ENCODE peak calls at places on chromosome 17, in four cellular contexts. One of them, this sample, is unnamed. For H3K36me3, the result is how much of the 10 kb centered on the place peaks cover.

GRCh38 chr17:2237521-2237921 is 66.1 kb downstream of the SMG6 start:
- DNase-seq in prostate gland: no peak
- DNase-seq in H1: no peak
- DNase-seq in transverse colon: no peak
- DNase-seq in this sample: no peak

GRCh38 chr17:34401165-34401564 is 38.1 kb upstream of the CCL1 start:
- DNase-seq in prostate gland: no peak
- DNase-seq in transverse colon: no peak
- DNase-seq in H1: no peak
- DNase-seq in this sample: no peak

GRCh38 chr17:69762766-69763165 is 312.3 kb upstream of the KCNJ16 start:
- DNase-seq in transverse colon: no peak
- DNase-seq in H1: no peak
- DNase-seq in prostate gland: no peak
- DNase-seq in this sample: no peak

GRCh38 chr17:46854515-46854914 is 3.1 kb downstream of the WNT9B start:
- DNase-seq in H1: no peak
- DNase-seq in transverse colon: no peak
- DNase-seq in prostate gland: no peak
- DNase-seq in this sample: no peak

GRCh38 chr17:12987120-12987519 is 30.7 kb downstream of the ELAC2 start:
- DNase-seq in transverse colon: no peak
- DNase-seq in H1: no peak
- DNase-seq in prostate gland: no peak
- DNase-seq in this sample: no peak

GRCh38 chr17:48544356-48545021 is 420 bp downstream of the HOXB2 start:
- DNase-seq in transverse colon: peak
- DNase-seq in H1: no peak
- DNase-seq in prostate gland: peak
- DNase-seq in this sample: no peak

GRCh38 chr17:82889496-82890338 is 49.9 kb upstream of the ZNF750 start:
- DNase-seq in prostate gland: peak
- DNase-seq in H1: no peak
- DNase-seq in transverse colon: peak
- DNase-seq in this sample: peak

GRCh38 chr17:65763786-65764185 is 202.3 kb upstream of the AXIN2 start:
- DNase-seq in H1: no peak
- DNase-seq in prostate gland: no peak
- DNase-seq in transverse colon: no peak
- DNase-seq in this sample: no peak

GRCh38 chr17:1580979-1581676 is 18.5 kb upstream of the PITPNA start:
- DNase-seq in H1: no peak
- DNase-seq in prostate gland: peak
- DNase-seq in transverse colon: peak
- DNase-seq in this sample: no peak

GRCh38 chr17:81858170-81858966 is 2.0 kb downstream of the P4HB start:
- DNase-seq in prostate gland: no peak
- DNase-seq in H1: no peak
- DNase-seq in transverse colon: no peak
- DNase-seq in this sample: no peak

GRCh38 chr17:31494259-31495048 is 103.0 kb downstream of the RAB11FIP4 start:
- DNase-seq in H1: no peak
- DNase-seq in transverse colon: peak
- DNase-seq in prostate gland: no peak
- DNase-seq in this sample: no peak

GRCh38 chr17:70138309-70138865 is 30.9 kb upstream of the KCNJ2 start:
- DNase-seq in prostate gland: no peak
- DNase-seq in H1: no peak
- DNase-seq in transverse colon: no peak
- DNase-seq in this sample: no peak

GRCh38 chr17:29557717-29558116 is 9.1 kb downstream of the ABHD15 start:
- DNase-seq in H1: no peak
- DNase-seq in transverse colon: no peak
- DNase-seq in prostate gland: no peak
- DNase-seq in this sample: no peak

GRCh38 chr17:70310251-70310672 is 140.9 kb downstream of the KCNJ2 start:
- DNase-seq in prostate gland: no peak
- DNase-seq in H1: no peak
- DNase-seq in transverse colon: no peak
- DNase-seq in this sample: no peak

GRCh38 chr17:58043221-58044181 is 36.5 kb upstream of the SRSF1 start:
- DNase-seq in prostate gland: no peak
- DNase-seq in H1: no peak
- DNase-seq in transverse colon: no peak
- DNase-seq in this sample: no peak

GRCh38 chr17:61414141-61414935 is 14.7 kb downstream of the TBX2 start:
- DNase-seq in H1: no peak
- DNase-seq in transverse colon: no peak
- DNase-seq in prostate gland: peak
- DNase-seq in this sample: no peak

GRCh38 chr17:81018044-81018802 is 16.7 kb upstream of the BAIAP2 start:
- DNase-seq in prostate gland: peak
- DNase-seq in H1: no peak
- DNase-seq in transverse colon: peak
- DNase-seq in this sample: no peak

GRCh38 chr17:72025113-72025512 is 95.7 kb upstream of the SOX9 start:
- DNase-seq in prostate gland: no peak
- DNase-seq in H1: no peak
- DNase-seq in transverse colon: no peak
- DNase-seq in this sample: no peak

GRCh38 chr17:74408830-74409229 is 23.1 kb upstream of the GPRC5C start:
- DNase-seq in transverse colon: no peak
- DNase-seq in prostate gland: no peak
- DNase-seq in H1: no peak
- DNase-seq in this sample: no peak

GRCh38 chr17:32558997-32559650 is 72.3 kb downstream of the CDK5R1 start:
- DNase-seq in H1: no peak
- DNase-seq in transverse colon: no peak
- DNase-seq in prostate gland: no peak
- DNase-seq in this sample: no peak

GRCh38 chr17:38674749-38675615 is at the start of gene EPOP:
- DNase-seq in prostate gland: peak
- DNase-seq in H1: no peak
- DNase-seq in transverse colon: peak
- DNase-seq in this sample: peak

GRCh38 chr17:42087736-42088705 is 10.3 kb downstream of the ZNF385C start:
- DNase-seq in prostate gland: no peak
- DNase-seq in transverse colon: no peak
- DNase-seq in H1: no peak
- DNase-seq in this sample: peak

GRCh38 chr17:43356999-43357398 is 41.8 kb upstream of the ARL4D start:
- DNase-seq in prostate gland: no peak
- DNase-seq in H1: no peak
- DNase-seq in transverse colon: no peak
- DNase-seq in this sample: no peak

GRCh38 chr17:48505788-48506187 is 25.0 kb downstream of the HOXB1 start:
- DNase-seq in H1: no peak
- DNase-seq in transverse colon: no peak
- DNase-seq in prostate gland: no peak
- DNase-seq in this sample: peak

GRCh38 chr17:61218438-61218837 is 181.2 kb upstream of the TBX2 start:
- DNase-seq in prostate gland: no peak
- DNase-seq in transverse colon: no peak
- DNase-seq in H1: no peak
- DNase-seq in this sample: no peak

DNA sequence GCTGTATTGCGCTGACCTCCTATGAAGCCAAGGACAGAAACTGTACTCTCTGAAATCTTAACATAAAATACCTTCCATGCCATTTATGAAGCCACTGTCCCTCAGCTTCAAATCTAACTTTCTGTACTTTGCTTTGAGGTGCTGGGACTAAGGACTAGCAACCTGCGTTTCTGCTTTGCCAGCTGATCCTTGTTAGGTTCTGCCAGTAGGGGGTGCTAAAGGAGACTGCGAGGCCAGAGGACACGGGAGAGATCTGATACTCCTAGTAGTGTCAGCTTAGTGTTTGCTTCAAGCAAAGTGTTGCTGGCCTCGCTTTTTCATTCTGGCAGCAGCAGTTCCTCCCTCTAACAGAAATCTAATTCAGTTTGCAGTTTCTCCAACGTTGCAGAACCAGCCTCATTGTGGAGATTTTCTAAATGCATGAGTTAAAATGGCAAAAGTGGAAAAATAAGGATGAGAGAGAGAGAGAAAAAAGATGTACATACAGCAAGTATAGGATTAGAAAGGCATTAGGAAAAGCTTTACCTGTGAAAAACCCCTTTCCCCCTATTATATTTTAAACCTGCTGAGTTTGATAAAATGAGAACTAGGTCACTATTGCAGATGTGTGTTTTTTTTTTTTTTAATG is 297.5 kb downstream of the CA10 start:
- DNase-seq in transverse colon: peak
- DNase-seq in H1: peak
- DNase-seq in prostate gland: peak
- DNase-seq in this sample: peak
- TF ChIP-seq CTCF in transverse colon: peak
- TF ChIP-seq CTCF in H1: peak
- TF ChIP-seq CTCF in prostate gland: peak
- TF ChIP-seq CTCF in this sample: peak

GRCh38 chr17:62716834-62717588 is 89.5 kb downstream of the MRC2 start:
- DNase-seq in transverse colon: no peak
- DNase-seq in H1: no peak
- DNase-seq in prostate gland: no peak
- DNase-seq in this sample: no peak
- TF ChIP-seq POLR2AphosphoS5 in transverse colon: no peak
- TF ChIP-seq POLR2AphosphoS5 in H1: no peak
- TF ChIP-seq POLR2AphosphoS5 in prostate gland: no peak
- TF ChIP-seq POLR2AphosphoS5 in this sample: no peak

GRCh38 chr17:17167356-17167755 is 38.8 kb downstream of the PLD6 start:
- DNase-seq in H1: no peak
- DNase-seq in prostate gland: no peak
- DNase-seq in transverse colon: no peak
- DNase-seq in this sample: no peak
- H3K36me3 ChIP-seq in H1: under half
- H3K36me3 ChIP-seq in prostate gland: under half
- H3K36me3 ChIP-seq in transverse colon: under half
- H3K36me3 ChIP-seq in this sample: under half

GRCh38 chr17:67517335-67517734 is 140.3 kb downstream of the PITPNC1 start:
- DNase-seq in H1: no peak
- DNase-seq in transverse colon: no peak
- DNase-seq in prostate gland: no peak
- DNase-seq in this sample: no peak
- TF ChIP-seq CTCF in H1: no peak
- TF ChIP-seq CTCF in transverse colon: no peak
- TF ChIP-seq CTCF in prostate gland: no peak
- TF ChIP-seq CTCF in this sample: no peak

GRCh38 chr17:77428020-77428781 is 287.4 kb downstream of the SEC14L1 start:
- DNase-seq in prostate gland: no peak
- DNase-seq in H1: no peak
- DNase-seq in transverse colon: peak
- DNase-seq in this sample: no peak
- TF ChIP-seq POLR2AphosphoS5 in prostate gland: no peak
- TF ChIP-seq POLR2AphosphoS5 in H1: no peak
- TF ChIP-seq POLR2AphosphoS5 in transverse colon: no peak
- TF ChIP-seq POLR2AphosphoS5 in this sample: no peak

DNA sequence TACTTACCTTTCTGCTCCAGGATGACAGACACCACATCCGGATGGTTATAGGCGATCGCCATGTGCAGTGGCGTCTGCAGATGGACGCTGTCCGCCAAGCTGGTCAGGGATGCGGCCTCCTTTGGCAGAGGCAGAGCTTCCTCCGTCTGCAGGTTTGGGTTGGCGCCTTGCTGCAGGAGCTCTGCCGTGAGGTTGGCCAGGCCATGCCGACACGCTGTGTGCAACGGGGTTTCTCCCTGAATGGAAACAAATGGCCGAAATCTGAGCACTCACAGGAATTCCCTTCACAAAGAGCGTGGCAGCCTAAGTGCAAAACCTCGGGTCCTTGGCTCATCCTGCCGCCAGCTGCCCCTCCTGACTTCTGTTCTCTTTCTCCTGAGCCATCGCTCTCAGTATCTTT is 41.8 kb downstream of the CYB5D2 start:
- DNase-seq in H1: no peak
- DNase-seq in prostate gland: no peak
- DNase-seq in transverse colon: no peak
- DNase-seq in this sample: no peak
- H3K36me3 ChIP-seq in H1: half or more
- H3K36me3 ChIP-seq in prostate gland: under half
- H3K36me3 ChIP-seq in transverse colon: under half
- H3K36me3 ChIP-seq in this sample: under half

DNA sequence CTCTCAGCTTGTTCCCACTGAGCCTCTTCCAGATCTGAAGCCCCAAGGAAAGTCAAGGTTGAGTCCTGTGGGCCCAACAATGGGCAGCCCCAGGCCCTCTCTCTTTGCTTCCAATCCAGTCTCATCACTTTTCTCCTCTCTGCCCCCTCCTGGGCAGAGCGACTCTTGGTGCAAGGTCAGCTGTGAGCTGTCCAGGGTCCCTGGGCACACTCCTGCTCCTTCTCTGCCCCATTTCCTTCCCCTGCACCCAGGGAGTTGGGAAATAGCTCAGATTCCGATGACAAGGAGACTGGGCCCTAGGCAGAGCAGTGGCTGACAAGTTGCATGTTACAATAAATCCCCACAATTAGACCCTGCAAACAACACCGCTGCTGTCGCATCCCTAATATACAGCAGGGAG is 16.1 kb upstream of the CRHR1 start:
- DNase-seq in H1: no peak
- DNase-seq in transverse colon: no peak
- DNase-seq in prostate gland: no peak
- DNase-seq in this sample: no peak
- TF ChIP-seq CTCF in H1: peak
- TF ChIP-seq CTCF in transverse colon: no peak
- TF ChIP-seq CTCF in prostate gland: no peak
- TF ChIP-seq CTCF in this sample: peak

GRCh38 chr17:75778861-75779249 is 5.8 kb upstream of the UNK start:
- DNase-seq in H1: no peak
- DNase-seq in transverse colon: peak
- DNase-seq in prostate gland: no peak
- DNase-seq in this sample: no peak
- TF ChIP-seq POLR2AphosphoS5 in H1: peak
- TF ChIP-seq POLR2AphosphoS5 in transverse colon: no peak
- TF ChIP-seq POLR2AphosphoS5 in prostate gland: no peak
- TF ChIP-seq POLR2AphosphoS5 in this sample: no peak

GRCh38 chr17:78997881-78998280 is 11.7 kb downstream of the CANT1 start:
- DNase-seq in prostate gland: no peak
- DNase-seq in transverse colon: no peak
- DNase-seq in H1: no peak
- DNase-seq in this sample: no peak

GRCh38 chr17:78997231-78997741 is 12.3 kb downstream of the CANT1 start:
- DNase-seq in H1: no peak
- DNase-seq in prostate gland: no peak
- DNase-seq in transverse colon: no peak
- DNase-seq in this sample: no peak

GRCh38 chr17:78995761-78996451 is 13.7 kb downstream of the CANT1 start:
- DNase-seq in prostate gland: peak
- DNase-seq in transverse colon: peak
- DNase-seq in H1: no peak
- DNase-seq in this sample: no peak

GRCh38 chr17:78995022-78995760 is 14.4 kb downstream of the CANT1 start:
- DNase-seq in H1: no peak
- DNase-seq in transverse colon: no peak
- DNase-seq in prostate gland: no peak
- DNase-seq in this sample: no peak

DNA sequence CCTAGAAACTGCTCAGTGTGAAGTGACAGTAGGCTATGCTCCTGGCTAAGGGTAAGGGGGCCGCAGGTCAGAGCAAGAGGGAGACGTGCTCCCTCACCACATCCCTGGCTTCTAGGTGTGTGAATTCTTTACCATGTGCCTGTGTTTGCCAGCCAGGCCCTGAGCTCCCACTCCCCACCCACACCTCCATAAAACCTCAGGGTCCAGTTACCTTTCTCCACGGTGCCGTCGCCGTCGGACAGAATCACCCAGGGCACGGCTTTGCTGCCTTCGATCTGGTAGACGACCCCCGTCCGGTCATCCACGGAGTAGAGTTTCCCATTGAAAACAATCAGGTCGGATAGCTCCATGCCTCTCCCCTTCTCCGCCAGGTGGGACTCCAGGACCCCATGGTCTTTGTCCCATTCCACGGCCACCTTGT is 12.8 kb downstream of the CANT1 start:
- DNase-seq in H1: no peak
- DNase-seq in prostate gland: no peak
- DNase-seq in transverse colon: no peak
- DNase-seq in this sample: no peak
- H3K36me3 ChIP-seq in H1: under half
- H3K36me3 ChIP-seq in prostate gland: under half
- H3K36me3 ChIP-seq in transverse colon: under half
- H3K36me3 ChIP-seq in this sample: under half

This sample was measured in HCT116.